ENCODE peak calls at places on chromosomes 7 and 10, in ten cellular contexts. B is cardiac muscle cell, V is upper lobe of left lung, H is lower lobe of right lung, P is A549, R is HepG2, Q is heart left ventricle, K is ascending aorta, U is choroid plexus epithelial cell, T is K562. I is an unnamed sample.

GRCh38 chr7:7766671-7767070 is 48.3 kb upstream of the RPA3 start:
- DNase-seq in B (no peak), V (no peak), H (no peak), P (no peak), R (no peak), Q (no peak), K (no peak), U (peak; percentile 53), T (no peak), I (no peak)

GRCh38 chr10:84957427-84957826 is 629.0 kb downstream of the CCSER2 start:
- DNase-seq in B (no peak), V (no peak), H (no peak), P (no peak), R (no peak), Q (no peak), K (no peak), U (no peak), T (no peak), I (no peak)

GRCh38 chr7:2586326-2587020 is 27.7 kb downstream of the IQCE start:
- DNase-seq in B (no peak), V (peak; percentile 76), H (no peak), P (no peak), R (no peak), Q (no peak), K (no peak), U (no peak), T (no peak), I (no peak)

GRCh38 chr7:44541028-44541869 is at the start of gene NPC1L1:
- DNase-seq in B (no peak), V (peak; percentile 60), H (no peak), P (no peak), R (peak; percentile 91), Q (no peak), K (no peak), U (no peak), T (no peak), I (no peak)

GRCh38 chr10:27783660-27784059 is 38.0 kb upstream of the MKX start:
- DNase-seq in B (peak; percentile 34), V (no peak), H (no peak), P (peak; percentile 24), R (peak; percentile 23), Q (peak; percentile 18), K (no peak), U (peak; percentile 44), T (peak; percentile 6), I (peak; percentile 60)

GRCh38 chr10:20901110-20901509 is 4.0 kb upstream of the NEBL start:
- DNase-seq in B (no peak), V (no peak), H (no peak), P (no peak), R (no peak), Q (no peak), K (no peak), U (no peak), T (peak; percentile 14), I (no peak)

GRCh38 chr10:129760003-129760315 is 204.1 kb downstream of the EBF3 start:
- DNase-seq in B (no peak), V (peak; percentile 79), H (peak; percentile 36), P (no peak), R (no peak), Q (peak; percentile 10), K (no peak), U (no peak), T (no peak), I (no peak)

GRCh38 chr10:5999440-6000165 is 22.3 kb upstream of the IL15RA start:
- DNase-seq in B (no peak), V (peak; percentile 52), H (no peak), P (no peak), R (no peak), Q (no peak), K (no peak), U (no peak), T (no peak), I (no peak)

GRCh38 chr10:21989453-21990154 is 13.9 kb downstream of the DNAJC1 start:
- DNase-seq in B (peak; percentile 74), V (no peak), H (peak; percentile 53), P (peak; percentile 74), R (peak; percentile 53), Q (peak; percentile 28), K (no peak), U (peak; percentile 88), T (peak; percentile 79), I (peak; percentile 63)

GRCh38 chr7:127769696-127770400 is 117.9 kb downstream of the SND1 start:
- DNase-seq in B (no peak), V (no peak), H (no peak), P (no peak), R (no peak), Q (no peak), K (no peak), U (peak; percentile 53), T (no peak), I (peak; percentile 10)

GRCh38 chr10:111275091-111275490 is 198.3 kb downstream of the ADRA2A start:
- DNase-seq in B (no peak), V (no peak), H (no peak), P (no peak), R (no peak), Q (no peak), K (no peak), U (no peak), T (no peak), I (no peak)

GRCh38 chr7:85103352-85103751 is 83.5 kb downstream of the SEMA3D start:
- DNase-seq in B (no peak), V (no peak), H (no peak), P (no peak), R (no peak), Q (peak; percentile 19), K (no peak), U (no peak), T (no peak), I (peak; percentile 23)

GRCh38 chr7:25596443-25596842 is 368.2 kb upstream of the NPVF start:
- DNase-seq in B (no peak), V (no peak), H (no peak), P (no peak), R (no peak), Q (no peak), K (no peak), U (no peak), T (no peak), I (no peak)

GRCh38 chr10:125337510-125337909 is 177.1 kb upstream of the CTBP2 start:
- DNase-seq in B (no peak), V (no peak), H (no peak), P (no peak), R (no peak), Q (no peak), K (no peak), U (no peak), T (no peak), I (no peak)

GRCh38 chr7:46695045-46695708 is 774.1 kb upstream of the IGFBP3 start:
- DNase-seq in B (no peak), V (no peak), H (no peak), P (no peak), R (peak; percentile 1), Q (no peak), K (no peak), U (peak; percentile 45), T (no peak), I (no peak)
- TF ChIP-seq CTCF in B (no peak), V (no peak), H (no peak), P (no peak), R (no peak), Q (no peak), K (no peak), U (peak; percentile 43), T (no peak), I (no peak)

DNA sequence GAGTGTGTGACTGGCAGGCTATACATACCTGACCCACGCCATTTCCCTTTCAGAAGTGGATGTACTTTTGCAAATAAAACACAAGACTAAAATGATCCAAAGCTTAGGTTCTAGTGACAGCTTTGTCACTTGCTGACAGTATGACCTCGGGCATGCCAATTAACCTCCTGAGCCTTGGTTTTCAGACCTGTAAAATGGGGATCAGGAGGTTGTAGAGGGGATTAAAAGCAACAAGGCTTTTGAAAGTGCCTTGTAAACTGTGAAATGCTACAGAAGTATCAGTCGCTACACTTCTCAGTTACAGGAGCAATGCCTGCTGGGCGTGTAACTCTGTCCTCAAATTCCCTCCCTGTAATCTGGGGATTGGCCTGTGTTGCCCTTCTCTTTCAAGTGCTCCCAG is 8.7 kb upstream of the GRB10 start:
- DNase-seq in B (no peak), V (no peak), H (no peak), P (no peak), R (no peak), Q (no peak), K (no peak), U (no peak), T (peak; percentile 40), I (no peak)
- H3K4me3 ChIP-seq in B (peak overlapping the region; percentile 54), V (peak overlapping the region; percentile 79), H (peak overlapping the region; percentile 70), P (peak overlapping the region; percentile 80), R (no peak overlapping the region), Q (peak overlapping the region; percentile 67), K (peak overlapping the region; percentile 63), U (peak overlapping the region; percentile 68), T (peak overlapping the region; percentile 69), I (no peak overlapping the region)

DNA sequence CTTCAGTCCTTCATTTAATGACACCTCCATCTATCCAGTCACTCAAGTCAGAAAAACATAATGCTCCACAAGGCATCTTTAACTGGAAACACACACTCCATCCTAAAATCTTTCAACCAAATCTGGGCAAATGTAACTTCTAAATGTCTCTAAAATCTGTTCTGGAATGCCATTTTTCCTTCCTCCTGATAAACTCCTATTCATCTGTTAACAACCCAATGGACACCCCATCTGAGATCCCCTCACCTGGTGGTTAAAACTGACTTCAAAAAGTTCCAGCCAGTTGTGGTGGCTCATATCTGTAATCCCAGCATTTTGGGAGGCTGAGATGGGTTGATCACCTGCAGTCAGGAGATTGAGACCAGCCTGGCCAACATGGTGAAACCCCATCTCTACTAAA is 78.7 kb downstream of the ARHGAP21 start:
- DNase-seq in B (no peak), V (no peak), H (no peak), P (no peak), R (no peak), Q (no peak), K (no peak), U (no peak), T (no peak), I (no peak)
- TF ChIP-seq CTCF in B (no peak), V (no peak), H (no peak), P (no peak), R (no peak), Q (no peak), K (no peak), U (no peak), T (no peak), I (no peak)

GRCh38 chr7:159026271-159027047 is 118.2 kb downstream of the VIPR2 start:
- DNase-seq in B (no peak), V (no peak), H (no peak), P (no peak), R (no peak), Q (peak; percentile 19), K (no peak), U (peak; percentile 83), T (no peak), I (no peak)

GRCh38 chr7:159023746-159024145 is 120.9 kb downstream of the VIPR2 start:
- DNase-seq in B (no peak), V (no peak), H (no peak), P (no peak), R (no peak), Q (no peak), K (no peak), U (no peak), T (no peak), I (no peak)

GRCh38 chr7:159027091-159027802 is 117.4 kb downstream of the VIPR2 start:
- DNase-seq in B (no peak), V (no peak), H (no peak), P (peak; percentile 24), R (no peak), Q (peak; percentile 11), K (no peak), U (peak; percentile 44), T (no peak), I (no peak)

GRCh38 chr7:159024280-159024951 is 120.3 kb downstream of the VIPR2 start:
- DNase-seq in B (no peak), V (no peak), H (no peak), P (no peak), R (no peak), Q (no peak), K (no peak), U (no peak), T (no peak), I (no peak)

GRCh38 chr7:159025161-159025779 is 119.4 kb downstream of the VIPR2 start:
- DNase-seq in B (no peak), V (no peak), H (no peak), P (no peak), R (no peak), Q (no peak), K (no peak), U (no peak), T (no peak), I (no peak)
- H3K4me3 ChIP-seq in B (no peak overlapping the region), V (no peak overlapping the region), H (no peak overlapping the region), P (no peak overlapping the region), R (no peak overlapping the region), Q (no peak overlapping the region), K (no peak overlapping the region), U (no peak overlapping the region), T (no peak overlapping the region), I (no peak overlapping the region)